ENCODE peak calls at places on chromosomes 5 and 9, in four cellular contexts. F is right atrium auricular region; S is choroid plexus epithelial cell; P is activated naive CD4-positive, alpha-beta T cell treated with anti-CD3 and anti-CD28 coated beads, Interleukin-2, amount 10 ng/mL, durations not matched to agents 7 days and 5 days. D is an unnamed sample.

GRCh38 chr5:142597546-142598337 is 88.1 kb downstream of the FGF1 start:
- DNase-seq in F (peak; percentile 58), P (no peak), S (peak; percentile 80), D (peak; percentile 86)

GRCh38 chr5:167814828-167815227 is 476.6 kb upstream of the WWC1 start:
- DNase-seq in P (no peak), F (no peak), S (peak; percentile 97), D (peak; percentile 95)

GRCh38 chr9:33164138-33164809 is 2.9 kb downstream of the B4GALT1 start:
- DNase-seq in P (peak; percentile 30), F (peak; percentile 58), S (peak; percentile 35), D (no peak)

GRCh38 chr5:131532016-131532640 is 102.9 kb downstream of the RAPGEF6 start:
- DNase-seq in F (no peak), P (peak; percentile 33), S (no peak), D (no peak)

GRCh38 chr9:37004424-37004935 is 29.6 kb downstream of the PAX5 start:
- DNase-seq in S (no peak), F (no peak), P (no peak), D (no peak)

GRCh38 chr9:129561594-129562281 is 59.2 kb downstream of the C9orf50 start:
- DNase-seq in S (peak; percentile 52), P (no peak), F (no peak), D (no peak)

GRCh38 chr9:132260846-132261245 is 93.9 kb downstream of the SETX start:
- DNase-seq in F (no peak), P (no peak), S (no peak), D (no peak)

GRCh38 chr9:35771079-35771441 is 17.0 kb upstream of the MSMP start:
- DNase-seq in F (no peak), P (no peak), S (no peak), D (no peak)

GRCh38 chr5:80246995-80247729 is 8.7 kb downstream of the SERINC5 start:
- DNase-seq in S (peak; percentile 97), P (peak; percentile 53), F (peak; percentile 76), D (peak; percentile 97)

GRCh38 chr5:27403248-27403882 is 365.0 kb upstream of the CDH9 start:
- DNase-seq in S (peak; percentile 37), P (no peak), F (no peak), D (no peak)

GRCh38 chr5:122077451-122078115 is 476 bp downstream of the LOX start:
- DNase-seq in F (peak; percentile 59), P (no peak), S (peak; percentile 65), D (peak; percentile 29)

GRCh38 chr5:26737763-26738162 is 300.6 kb downstream of the CDH9 start:
- DNase-seq in S (no peak), P (no peak), F (no peak), D (no peak)

GRCh38 chr5:127564002-127564769 is 46.7 kb downstream of the PRRC1 start:
- DNase-seq in P (peak; percentile 64), F (no peak), S (peak; percentile 82), D (peak; percentile 56)

GRCh38 chr9:86202338-86202882 is 57.0 kb downstream of the C9orf153 start:
- DNase-seq in S (peak; percentile 77), P (peak; percentile 30), F (no peak), D (peak; percentile 35)

GRCh38 chr9:127802576-127803443 is at the start of gene FPGS:
- DNase-seq in S (peak; percentile 83), F (peak; percentile 91), P (peak; percentile 89), D (peak; percentile 76)

GRCh38 chr9:137233143-137233980 is 2.7 kb downstream of the SLC34A3 start:
- DNase-seq in F (no peak), P (no peak), S (no peak), D (no peak)

GRCh38 chr5:17094830-17095229 is 122.6 kb upstream of the BASP1 start:
- DNase-seq in F (no peak), S (peak; percentile 14), P (no peak), D (no peak)

GRCh38 chr9:121700831-121701419 is 49.5 kb downstream of the DAB2IP start:
- DNase-seq in P (no peak), S (no peak), F (no peak), D (no peak)

GRCh38 chr5:172491481-172491880 is 37.2 kb upstream of the SH3PXD2B start:
- DNase-seq in F (no peak), P (no peak), S (no peak), D (no peak)

GRCh38 chr9:125805057-125805456 is 57.9 kb downstream of the PBX3 start:
- DNase-seq in F (no peak), P (no peak), S (no peak), D (no peak)

GRCh38 chr9:13675638-13676000 is 396.1 kb upstream of the MPDZ start:
- DNase-seq in S (peak; percentile 13), F (no peak), P (no peak), D (no peak)

GRCh38 chr9:129838707-129839259 is 3.5 kb downstream of the USP20 start:
- DNase-seq in S (peak; percentile 80), P (peak; percentile 41), F (no peak), D (peak; percentile 83)

GRCh38 chr5:180133971-180134508 is 62.5 kb upstream of the RNF130 start:
- DNase-seq in F (peak; percentile 51), P (peak; percentile 8), S (no peak), D (no peak)

GRCh38 chr9:31733166-31733565 is 651.3 kb upstream of the ACO1 start:
- DNase-seq in F (no peak), S (no peak), P (no peak), D (no peak)